ENCODE peak calls at places on chromosomes 1 and 21, in seven cellular contexts. One of them, this sample, is unnamed.

GRCh38 chr1:46520063-46520911 is 30.7 kb downstream of the DMBX1 start:
- DNase-seq in right cardiac atrium: no peak
- DNase-seq in CD4-positive, CD25-positive, alpha-beta regulatory T cell: no peak
- DNase-seq in body of pancreas: no peak
- DNase-seq in cardiac muscle cell: peak; percentile 82
- DNase-seq in CD8-positive, alpha-beta T cell: no peak
- DNase-seq in AG04450: peak; percentile 27
- DNase-seq in this sample: no peak

GRCh38 chr1:38221006-38221649 is 174.5 kb upstream of the POU3F1 start:
- DNase-seq in right cardiac atrium: no peak
- DNase-seq in CD4-positive, CD25-positive, alpha-beta regulatory T cell: no peak
- DNase-seq in body of pancreas: no peak
- DNase-seq in cardiac muscle cell: no peak
- DNase-seq in CD8-positive, alpha-beta T cell: no peak
- DNase-seq in AG04450: peak; percentile 8
- DNase-seq in this sample: no peak

GRCh38 chr1:9900142-9901043 is 9.7 kb downstream of the CTNNBIP1 start:
- DNase-seq in right cardiac atrium: peak; percentile 85
- DNase-seq in CD4-positive, CD25-positive, alpha-beta regulatory T cell: no peak
- DNase-seq in body of pancreas: peak; percentile 82
- DNase-seq in cardiac muscle cell: peak; percentile 87
- DNase-seq in CD8-positive, alpha-beta T cell: no peak
- DNase-seq in AG04450: no peak
- DNase-seq in this sample: peak; percentile 91

GRCh38 chr1:9825101-9826074 is 1.6 kb upstream of the CLSTN1 start:
- DNase-seq in right cardiac atrium: peak; percentile 56
- DNase-seq in CD4-positive, CD25-positive, alpha-beta regulatory T cell: peak; percentile 54
- DNase-seq in body of pancreas: peak; percentile 89
- DNase-seq in cardiac muscle cell: peak; percentile 15
- DNase-seq in CD8-positive, alpha-beta T cell: peak; percentile 62
- DNase-seq in AG04450: no peak
- DNase-seq in this sample: peak; percentile 52

GRCh38 chr21:33042812-33043211 is 17.1 kb downstream of the OLIG2 start:
- DNase-seq in right cardiac atrium: no peak
- DNase-seq in CD4-positive, CD25-positive, alpha-beta regulatory T cell: no peak
- DNase-seq in body of pancreas: no peak
- DNase-seq in cardiac muscle cell: no peak
- DNase-seq in CD8-positive, alpha-beta T cell: no peak
- DNase-seq in AG04450: peak; percentile 85
- DNase-seq in this sample: no peak

GRCh38 chr21:45504021-45504515 is 38.2 kb downstream of the SLC19A1 start:
- DNase-seq in right cardiac atrium: peak; percentile 38
- DNase-seq in CD4-positive, CD25-positive, alpha-beta regulatory T cell: no peak
- DNase-seq in body of pancreas: no peak
- DNase-seq in cardiac muscle cell: no peak
- DNase-seq in CD8-positive, alpha-beta T cell: peak; percentile 17
- DNase-seq in AG04450: no peak
- DNase-seq in this sample: peak; percentile 13

GRCh38 chr1:217343907-217344306 is 287.0 kb downstream of the GPATCH2 start:
- DNase-seq in right cardiac atrium: no peak
- DNase-seq in CD4-positive, CD25-positive, alpha-beta regulatory T cell: no peak
- DNase-seq in body of pancreas: no peak
- DNase-seq in cardiac muscle cell: no peak
- DNase-seq in CD8-positive, alpha-beta T cell: no peak
- DNase-seq in AG04450: no peak
- DNase-seq in this sample: no peak

GRCh38 chr21:34926784-34927548 is 122.1 kb downstream of the RUNX1 start:
- DNase-seq in right cardiac atrium: no peak
- DNase-seq in CD4-positive, CD25-positive, alpha-beta regulatory T cell: no peak
- DNase-seq in body of pancreas: no peak
- DNase-seq in cardiac muscle cell: peak; percentile 23
- DNase-seq in CD8-positive, alpha-beta T cell: no peak
- DNase-seq in AG04450: no peak
- DNase-seq in this sample: no peak

GRCh38 chr1:158972841-158973240 is 36.9 kb upstream of the IFI16 start:
- DNase-seq in right cardiac atrium: no peak
- DNase-seq in CD4-positive, CD25-positive, alpha-beta regulatory T cell: peak; percentile 39
- DNase-seq in body of pancreas: no peak
- DNase-seq in cardiac muscle cell: peak; percentile 41
- DNase-seq in CD8-positive, alpha-beta T cell: no peak
- DNase-seq in AG04450: no peak
- DNase-seq in this sample: no peak

GRCh38 chr1:8800416-8800815 is 17.0 kb downstream of the RERE start:
- DNase-seq in right cardiac atrium: no peak
- DNase-seq in CD4-positive, CD25-positive, alpha-beta regulatory T cell: no peak
- DNase-seq in body of pancreas: no peak
- DNase-seq in cardiac muscle cell: no peak
- DNase-seq in CD8-positive, alpha-beta T cell: no peak
- DNase-seq in AG04450: no peak
- DNase-seq in this sample: no peak

GRCh38 chr1:160030657-160031367 is 978 bp downstream of the PIGM start:
- DNase-seq in right cardiac atrium: no peak
- DNase-seq in CD4-positive, CD25-positive, alpha-beta regulatory T cell: no peak
- DNase-seq in body of pancreas: peak; percentile 26
- DNase-seq in cardiac muscle cell: peak; percentile 28
- DNase-seq in CD8-positive, alpha-beta T cell: no peak
- DNase-seq in AG04450: no peak
- DNase-seq in this sample: no peak

GRCh38 chr1:116076831-116077230 is 34.4 kb upstream of the MAB21L3 start:
- DNase-seq in right cardiac atrium: no peak
- DNase-seq in CD4-positive, CD25-positive, alpha-beta regulatory T cell: no peak
- DNase-seq in body of pancreas: no peak
- DNase-seq in cardiac muscle cell: no peak
- DNase-seq in CD8-positive, alpha-beta T cell: no peak
- DNase-seq in AG04450: no peak
- DNase-seq in this sample: no peak

GRCh38 chr1:101365881-101366280 is 129.1 kb downstream of the S1PR1 start:
- DNase-seq in right cardiac atrium: no peak
- DNase-seq in CD4-positive, CD25-positive, alpha-beta regulatory T cell: no peak
- DNase-seq in body of pancreas: no peak
- DNase-seq in cardiac muscle cell: no peak
- DNase-seq in CD8-positive, alpha-beta T cell: no peak
- DNase-seq in AG04450: no peak
- DNase-seq in this sample: no peak

GRCh38 chr1:72284398-72285073 is 2.2 kb upstream of the NEGR1 start:
- DNase-seq in right cardiac atrium: peak; percentile 64
- DNase-seq in CD4-positive, CD25-positive, alpha-beta regulatory T cell: peak; percentile 14
- DNase-seq in body of pancreas: peak; percentile 16
- DNase-seq in cardiac muscle cell: peak; percentile 70
- DNase-seq in CD8-positive, alpha-beta T cell: no peak
- DNase-seq in AG04450: peak; percentile 80
- DNase-seq in this sample: peak; percentile 52

GRCh38 chr1:89780721-89781120 is 40.1 kb upstream of the LRRC8D start:
- DNase-seq in right cardiac atrium: no peak
- DNase-seq in CD4-positive, CD25-positive, alpha-beta regulatory T cell: peak; percentile 59
- DNase-seq in body of pancreas: no peak
- DNase-seq in cardiac muscle cell: no peak
- DNase-seq in CD8-positive, alpha-beta T cell: no peak
- DNase-seq in AG04450: no peak
- DNase-seq in this sample: no peak

GRCh38 chr1:11729155-11729497 is 6.8 kb upstream of the AGTRAP start:
- DNase-seq in right cardiac atrium: no peak
- DNase-seq in CD4-positive, CD25-positive, alpha-beta regulatory T cell: no peak
- DNase-seq in body of pancreas: no peak
- DNase-seq in cardiac muscle cell: no peak
- DNase-seq in CD8-positive, alpha-beta T cell: no peak
- DNase-seq in AG04450: no peak
- DNase-seq in this sample: no peak

GRCh38 chr1:205379056-205379455 is 22.3 kb upstream of the KLHDC8A start:
- DNase-seq in right cardiac atrium: no peak
- DNase-seq in CD4-positive, CD25-positive, alpha-beta regulatory T cell: no peak
- DNase-seq in body of pancreas: no peak
- DNase-seq in cardiac muscle cell: no peak
- DNase-seq in CD8-positive, alpha-beta T cell: no peak
- DNase-seq in AG04450: no peak
- DNase-seq in this sample: no peak

GRCh38 chr1:1942753-1943656 is 23.9 kb upstream of the TMEM52 start:
- DNase-seq in right cardiac atrium: peak; percentile 61
- DNase-seq in CD4-positive, CD25-positive, alpha-beta regulatory T cell: no peak
- DNase-seq in body of pancreas: no peak
- DNase-seq in cardiac muscle cell: no peak
- DNase-seq in CD8-positive, alpha-beta T cell: no peak
- DNase-seq in AG04450: no peak
- DNase-seq in this sample: peak; percentile 51

GRCh38 chr1:154186177-154186576 is 5.7 kb downstream of the TPM3 start:
- DNase-seq in right cardiac atrium: peak; percentile 65
- DNase-seq in CD4-positive, CD25-positive, alpha-beta regulatory T cell: peak; percentile 82
- DNase-seq in body of pancreas: peak; percentile 83
- DNase-seq in cardiac muscle cell: peak; percentile 52
- DNase-seq in CD8-positive, alpha-beta T cell: peak; percentile 68
- DNase-seq in AG04450: no peak
- DNase-seq in this sample: peak; percentile 60

GRCh38 chr1:198155253-198155652 is 1.5 kb upstream of the NEK7 start:
- DNase-seq in right cardiac atrium: no peak
- DNase-seq in CD4-positive, CD25-positive, alpha-beta regulatory T cell: no peak
- DNase-seq in body of pancreas: no peak
- DNase-seq in cardiac muscle cell: no peak
- DNase-seq in CD8-positive, alpha-beta T cell: no peak
- DNase-seq in AG04450: no peak
- DNase-seq in this sample: no peak

GRCh38 chr1:64624446-64624766 is 120.5 kb upstream of the RAVER2 start:
- DNase-seq in right cardiac atrium: no peak
- DNase-seq in CD4-positive, CD25-positive, alpha-beta regulatory T cell: no peak
- DNase-seq in body of pancreas: no peak
- DNase-seq in cardiac muscle cell: no peak
- DNase-seq in CD8-positive, alpha-beta T cell: no peak
- DNase-seq in AG04450: no peak
- DNase-seq in this sample: no peak

GRCh38 chr1:155007253-155007828 is 4.7 kb downstream of the ZBTB7B start:
- DNase-seq in right cardiac atrium: peak; percentile 91
- DNase-seq in CD4-positive, CD25-positive, alpha-beta regulatory T cell: no peak
- DNase-seq in body of pancreas: peak; percentile 72
- DNase-seq in cardiac muscle cell: no peak
- DNase-seq in CD8-positive, alpha-beta T cell: no peak
- DNase-seq in AG04450: no peak
- DNase-seq in this sample: peak; percentile 87

GRCh38 chr1:3611170-3612019 is at the start of gene MEGF6:
- DNase-seq in right cardiac atrium: peak; percentile 92
- DNase-seq in CD4-positive, CD25-positive, alpha-beta regulatory T cell: no peak
- DNase-seq in body of pancreas: peak; percentile 49
- DNase-seq in cardiac muscle cell: peak; percentile 96
- DNase-seq in CD8-positive, alpha-beta T cell: peak; percentile 52
- DNase-seq in AG04450: no peak
- DNase-seq in this sample: no peak

GRCh38 chr1:115761601-115762302 is 6.8 kb downstream of the CASQ2 start:
- DNase-seq in right cardiac atrium: no peak
- DNase-seq in CD4-positive, CD25-positive, alpha-beta regulatory T cell: no peak
- DNase-seq in body of pancreas: no peak
- DNase-seq in cardiac muscle cell: no peak
- DNase-seq in CD8-positive, alpha-beta T cell: no peak
- DNase-seq in AG04450: no peak
- DNase-seq in this sample: no peak

GRCh38 chr1:24724345-24725208 is 20.7 kb upstream of the CLIC4 start:
- DNase-seq in right cardiac atrium: peak; percentile 68
- DNase-seq in CD4-positive, CD25-positive, alpha-beta regulatory T cell: no peak
- DNase-seq in body of pancreas: no peak
- DNase-seq in cardiac muscle cell: peak; percentile 42
- DNase-seq in CD8-positive, alpha-beta T cell: no peak
- DNase-seq in AG04450: no peak
- DNase-seq in this sample: no peak

GRCh38 chr21:26826801-26827200 is 18.4 kb downstream of the ADAMTS1 start:
- DNase-seq in right cardiac atrium: no peak
- DNase-seq in CD4-positive, CD25-positive, alpha-beta regulatory T cell: no peak
- DNase-seq in body of pancreas: no peak
- DNase-seq in cardiac muscle cell: no peak
- DNase-seq in CD8-positive, alpha-beta T cell: no peak
- DNase-seq in AG04450: no peak
- DNase-seq in this sample: no peak
- H3K27me3 ChIP-seq in right cardiac atrium: no peaks in the 10 kb centered on the region
- H3K27me3 ChIP-seq in CD4-positive, CD25-positive, alpha-beta regulatory T cell: no peaks in the 10 kb centered on the region
- H3K27me3 ChIP-seq in body of pancreas: no peaks in the 10 kb centered on the region
- H3K27me3 ChIP-seq in cardiac muscle cell: no peaks in the 10 kb centered on the region
- H3K27me3 ChIP-seq in CD8-positive, alpha-beta T cell: no peaks in the 10 kb centered on the region
- H3K27me3 ChIP-seq in AG04450: no peaks in the 10 kb centered on the region
- H3K27me3 ChIP-seq in this sample: no peaks in the 10 kb centered on the region

DNA sequence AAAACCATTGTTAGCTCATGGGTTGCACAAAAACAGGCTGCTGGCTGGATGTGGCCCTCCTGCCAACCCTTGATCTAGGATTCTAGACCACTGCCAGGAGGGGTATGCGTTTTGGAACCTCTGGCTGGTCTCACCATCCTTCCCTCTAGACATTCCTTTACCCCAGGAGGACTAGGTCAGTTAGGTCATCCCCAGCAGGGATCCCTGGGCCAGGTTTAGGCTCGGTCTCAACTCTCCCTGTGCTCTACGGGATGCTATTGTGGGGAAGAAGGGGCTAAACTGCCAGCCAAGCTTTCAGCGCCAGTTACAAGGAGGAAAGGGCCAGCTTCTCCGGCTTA is 22.7 kb downstream of the SLC2A1 start:
- DNase-seq in right cardiac atrium: no peak
- DNase-seq in CD4-positive, CD25-positive, alpha-beta regulatory T cell: no peak
- DNase-seq in body of pancreas: peak; percentile 5
- DNase-seq in cardiac muscle cell: no peak
- DNase-seq in CD8-positive, alpha-beta T cell: no peak
- DNase-seq in AG04450: no peak
- DNase-seq in this sample: no peak
- H3K4me3 ChIP-seq in right cardiac atrium: no peak overlapping the region
- H3K4me3 ChIP-seq in CD4-positive, CD25-positive, alpha-beta regulatory T cell: no peak overlapping the region
- H3K4me3 ChIP-seq in body of pancreas: no peak overlapping the region
- H3K4me3 ChIP-seq in cardiac muscle cell: no peak overlapping the region
- H3K4me3 ChIP-seq in CD8-positive, alpha-beta T cell: no peak overlapping the region
- H3K4me3 ChIP-seq in AG04450: no peak overlapping the region
- H3K4me3 ChIP-seq in this sample: no peak overlapping the region

GRCh38 chr1:179747611-179748010 is 4.5 kb downstream of the FAM163A start:
- DNase-seq in right cardiac atrium: no peak
- DNase-seq in CD4-positive, CD25-positive, alpha-beta regulatory T cell: no peak
- DNase-seq in body of pancreas: no peak
- DNase-seq in cardiac muscle cell: no peak
- DNase-seq in CD8-positive, alpha-beta T cell: no peak
- DNase-seq in AG04450: no peak
- DNase-seq in this sample: no peak
- H3K27me3 ChIP-seq in right cardiac atrium: no peaks in the 10 kb centered on the region
- H3K27me3 ChIP-seq in CD4-positive, CD25-positive, alpha-beta regulatory T cell: peaks cover 8% of the 10 kb centered on the region
- H3K27me3 ChIP-seq in body of pancreas: peaks cover 23% of the 10 kb centered on the region
- H3K27me3 ChIP-seq in cardiac muscle cell: peaks cover 81% of the 10 kb centered on the region
- H3K27me3 ChIP-seq in CD8-positive, alpha-beta T cell: peaks cover 7% of the 10 kb centered on the region
- H3K27me3 ChIP-seq in AG04450: peaks cover 32% of the 10 kb centered on the region
- H3K27me3 ChIP-seq in this sample: peaks cover 12% of the 10 kb centered on the region

GRCh38 chr1:225655509-225656258 is 2.8 kb upstream of the ENAH start:
- DNase-seq in right cardiac atrium: peak; percentile 65
- DNase-seq in CD4-positive, CD25-positive, alpha-beta regulatory T cell: no peak
- DNase-seq in body of pancreas: peak; percentile 59
- DNase-seq in cardiac muscle cell: peak; percentile 32
- DNase-seq in CD8-positive, alpha-beta T cell: no peak
- DNase-seq in AG04450: peak; percentile 93
- DNase-seq in this sample: peak; percentile 67

GRCh38 chr1:225654688-225655508 is 2.0 kb upstream of the ENAH start:
- DNase-seq in right cardiac atrium: no peak
- DNase-seq in CD4-positive, CD25-positive, alpha-beta regulatory T cell: no peak
- DNase-seq in body of pancreas: no peak
- DNase-seq in cardiac muscle cell: no peak
- DNase-seq in CD8-positive, alpha-beta T cell: no peak
- DNase-seq in AG04450: no peak
- DNase-seq in this sample: no peak

GRCh38 chr1:225653463-225654276 is 747 bp upstream of the ENAH start:
- DNase-seq in right cardiac atrium: peak; percentile 86
- DNase-seq in CD4-positive, CD25-positive, alpha-beta regulatory T cell: no peak
- DNase-seq in body of pancreas: peak; percentile 73
- DNase-seq in cardiac muscle cell: peak; percentile 70
- DNase-seq in CD8-positive, alpha-beta T cell: no peak
- DNase-seq in AG04450: no peak
- DNase-seq in this sample: peak; percentile 67

GRCh38 chr1:225652726-225653462 is at the start of gene ENAH:
- DNase-seq in right cardiac atrium: peak; percentile 94
- DNase-seq in CD4-positive, CD25-positive, alpha-beta regulatory T cell: no peak
- DNase-seq in body of pancreas: peak; percentile 83
- DNase-seq in cardiac muscle cell: peak; percentile 91
- DNase-seq in CD8-positive, alpha-beta T cell: peak; percentile 27
- DNase-seq in AG04450: no peak
- DNase-seq in this sample: peak; percentile 83

GRCh38 chr1:225654277-225654597 is 1.3 kb upstream of the ENAH start:
- DNase-seq in right cardiac atrium: no peak
- DNase-seq in CD4-positive, CD25-positive, alpha-beta regulatory T cell: no peak
- DNase-seq in body of pancreas: no peak
- DNase-seq in cardiac muscle cell: no peak
- DNase-seq in CD8-positive, alpha-beta T cell: no peak
- DNase-seq in AG04450: no peak
- DNase-seq in this sample: no peak
- H3K4me3 ChIP-seq in right cardiac atrium: peak overlapping the region; percentile 97
- H3K4me3 ChIP-seq in CD4-positive, CD25-positive, alpha-beta regulatory T cell: no peak overlapping the region
- H3K4me3 ChIP-seq in body of pancreas: no peak overlapping the region
- H3K4me3 ChIP-seq in cardiac muscle cell: peak overlapping the region; percentile 94
- H3K4me3 ChIP-seq in CD8-positive, alpha-beta T cell: no peak overlapping the region
- H3K4me3 ChIP-seq in AG04450: peak overlapping the region; percentile 69
- H3K4me3 ChIP-seq in this sample: peak overlapping the region; percentile 74

This sample was measured in right lobe of liver.